ENCODE peak calls at places on chromosome 14, in seven cellular contexts. D is activated CD4-positive, alpha-beta T cell treated with anti-CD3 and anti-CD28 coated beads, Interleukin-2, amount 10 ng/mL, durations not matched to agents 7 days and 5 days; F is G401; W is choroid plexus epithelial cell; H is type B pancreatic cell; S is HL-60; V is activated CD8-positive, alpha-beta T cell treated with anti-CD3 and anti-CD28 coated beads, Interleukin-2, amount 10 ng/mL, durations not matched to agents 7 days and 5 days. A is an unnamed sample.

GRCh38 chr14:22978873-22979671 is 3.3 kb downstream of the AJUBA start:
- DNase-seq in D (no peak), F (no peak), W (no peak), H (no peak), S (no peak), V (no peak), A (no peak)

GRCh38 chr14:78836777-78837176 is 666.6 kb downstream of the NRXN3 start:
- DNase-seq in D (peak), F (peak), W (peak), H (no peak), S (peak), V (peak), A (no peak)

GRCh38 chr14:64654072-64654899 is 49.9 kb upstream of the PLEKHG3 start:
- DNase-seq in D (no peak), F (no peak), W (peak), H (no peak), S (peak), V (peak), A (no peak)

GRCh38 chr14:32434180-32434579 is 105.1 kb downstream of the AKAP6 start:
- DNase-seq in D (no peak), F (no peak), W (no peak), H (no peak), S (no peak), V (no peak), A (no peak)

GRCh38 chr14:26984318-26985177 is 386.7 kb upstream of the NOVA1 start:
- DNase-seq in D (peak), F (peak), W (peak), H (no peak), S (peak), V (peak), A (no peak)

GRCh38 chr14:95428557-95428956 is 87.9 kb downstream of the SYNE3 start:
- DNase-seq in D (no peak), F (no peak), W (no peak), H (no peak), S (no peak), V (no peak), A (no peak)

GRCh38 chr14:75341639-75342038 is 63.0 kb downstream of the FOS start:
- DNase-seq in D (no peak), F (no peak), W (peak), H (no peak), S (peak), V (no peak), A (no peak)

GRCh38 chr14:72790887-72791566 is 102.9 kb downstream of the DPF3 start:
- DNase-seq in D (no peak), F (no peak), W (no peak), H (no peak), S (no peak), V (no peak), A (no peak)

GRCh38 chr14:32826404-32827082 is 112.1 kb upstream of the NPAS3 start:
- DNase-seq in D (no peak), F (no peak), W (peak), H (no peak), S (no peak), V (no peak), A (no peak)

GRCh38 chr14:99389171-99389826 is 91.4 kb downstream of the SETD3 start:
- DNase-seq in D (no peak), F (no peak), W (peak), H (no peak), S (no peak), V (peak), A (no peak)

GRCh38 chr14:83777516-83777915 is 1752.4 kb upstream of the FLRT2 start:
- DNase-seq in D (no peak), F (no peak), W (peak), H (no peak), S (no peak), V (no peak), A (no peak)

GRCh38 chr14:59591641-59592040 is 15.0 kb upstream of the CCDC175 start:
- DNase-seq in D (no peak), F (no peak), W (no peak), H (no peak), S (no peak), V (no peak), A (no peak)

GRCh38 chr14:35333797-35334743 is 41.9 kb downstream of the PSMA6 start:
- DNase-seq in D (peak), F (no peak), W (no peak), H (no peak), S (no peak), V (peak), A (no peak)

GRCh38 chr14:22002860-22003284 is 329.3 kb upstream of the OR4E1 start:
- DNase-seq in D (peak), F (no peak), W (no peak), H (no peak), S (no peak), V (peak), A (peak)

GRCh38 chr14:49930720-49931119 is 37.8 kb downstream of the ARF6 start:
- DNase-seq in D (no peak), F (no peak), W (no peak), H (no peak), S (no peak), V (no peak), A (no peak)

GRCh38 chr14:92135269-92135668 is 13.5 kb downstream of the CPSF2 start:
- DNase-seq in D (no peak), F (peak), W (peak), H (no peak), S (no peak), V (no peak), A (no peak)

GRCh38 chr14:105472496-105472991 is 2.1 kb upstream of the CRIP2 start:
- DNase-seq in D (no peak), F (no peak), W (no peak), H (no peak), S (no peak), V (no peak), A (no peak)

GRCh38 chr14:95523818-95524448 is 7.5 kb upstream of the SYNE3 start:
- DNase-seq in D (peak), F (no peak), W (peak), H (no peak), S (peak), V (peak), A (no peak)

GRCh38 chr14:103552811-103553210 is 9.6 kb downstream of the BAG5 start:
- DNase-seq in D (no peak), F (no peak), W (no peak), H (no peak), S (no peak), V (no peak), A (no peak)

GRCh38 chr14:49640540-49641417 is 5.7 kb upstream of the DNAAF2 start:
- DNase-seq in D (no peak), F (no peak), W (no peak), H (no peak), S (no peak), V (no peak), A (no peak)

GRCh38 chr14:101405171-101405883 is 156.0 kb upstream of the DIO3 start:
- DNase-seq in D (no peak), F (no peak), W (peak), H (no peak), S (no peak), V (no peak), A (no peak)

GRCh38 chr14:58104808-58105207 is 47.2 kb downstream of the ARMH4 start:
- DNase-seq in D (no peak), F (no peak), W (peak), H (no peak), S (no peak), V (no peak), A (no peak)

GRCh38 chr14:40053396-40053795 is 621.2 kb upstream of the FBXO33 start:
- DNase-seq in D (no peak), F (no peak), W (no peak), H (no peak), S (no peak), V (no peak), A (no peak)

GRCh38 chr14:93004699-93005082 is 81.7 kb downstream of the CHGA start:
- DNase-seq in D (no peak), F (no peak), W (no peak), H (no peak), S (no peak), V (no peak), A (no peak)

GRCh38 chr14:38143651-38144505 is 63.8 kb upstream of the SSTR1 start:
- DNase-seq in D (no peak), F (no peak), W (peak), H (no peak), S (no peak), V (no peak), A (no peak)

GRCh38 chr14:45811155-45811554 is 558.2 kb upstream of the MIS18BP1 start:
- DNase-seq in D (no peak), F (no peak), W (no peak), H (no peak), S (no peak), V (no peak), A (no peak)

GRCh38 chr14:22381751-22382150 is 207.3 kb downstream of the DAD1 start:
- DNase-seq in D (no peak), F (no peak), W (no peak), H (no peak), S (no peak), V (no peak), A (no peak)

GRCh38 chr14:71478542-71478941 is 453.7 kb upstream of the RGS6 start:
- DNase-seq in D (no peak), F (no peak), W (peak), H (no peak), S (peak), V (no peak), A (no peak)

GRCh38 chr14:38243696-38244250 is 12.1 kb downstream of the CLEC14A start:
- DNase-seq in D (no peak), F (no peak), W (no peak), H (no peak), S (no peak), V (no peak), A (no peak)

GRCh38 chr14:94476018-94476417 is at the start of gene SERPINA9:
- DNase-seq in D (no peak), F (no peak), W (no peak), H (no peak), S (no peak), V (no peak), A (no peak)

GRCh38 chr14:31592122-31592521 is 30.9 kb downstream of the NUBPL start:
- DNase-seq in D (no peak), F (no peak), W (no peak), H (no peak), S (no peak), V (no peak), A (no peak)

GRCh38 chr14:101780887-101781239 is 19.4 kb downstream of the PPP2R5C start:
- DNase-seq in D (no peak), F (peak), W (no peak), H (no peak), S (no peak), V (no peak), A (no peak)

GRCh38 chr14:98960617-98961013 is 311.4 kb downstream of the BCL11B start:
- DNase-seq in D (no peak), F (no peak), W (no peak), H (no peak), S (no peak), V (peak), A (no peak)

GRCh38 chr14:88195676-88196075 is 127.4 kb downstream of the KCNK10 start:
- DNase-seq in D (no peak), F (peak), W (no peak), H (no peak), S (no peak), V (no peak), A (no peak)

GRCh38 chr14:102722646-102723045 is 54.6 kb upstream of the TRAF3 start:
- DNase-seq in D (no peak), F (no peak), W (no peak), H (no peak), S (no peak), V (no peak), A (no peak)

GRCh38 chr14:92649934-92650545 is 98.4 kb downstream of the LGMN start:
- DNase-seq in D (no peak), F (peak), W (peak), H (no peak), S (peak), V (no peak), A (no peak)

GRCh38 chr14:71050227-71050823 is 143.1 kb downstream of the PCNX1 start:
- DNase-seq in D (no peak), F (no peak), W (peak), H (no peak), S (no peak), V (no peak), A (no peak)

GRCh38 chr14:84584526-84584925 is 945.4 kb upstream of the FLRT2 start:
- DNase-seq in D (no peak), F (no peak), W (no peak), H (no peak), S (no peak), V (no peak), A (no peak)

GRCh38 chr14:64220466-64220865 is 73.7 kb downstream of the ESR2 start:
- DNase-seq in D (no peak), F (no peak), W (no peak), H (no peak), S (no peak), V (no peak), A (no peak)